ENCODE peak calls at places on chromosomes 3 and 15, in four cellular contexts. J is psoas muscle, H is Karpas-422, T is MM.1S. O is an unnamed sample. For H3K4me1, the result is how much of the 10 kb centered on the place peaks cover.

GRCh38 chr15:85316244-85316934 is 64.0 kb upstream of the AKAP13 start:
- DNase-seq in J (no peak), H (no peak), T (no peak), O (no peak)

GRCh38 chr15:59294961-59295741 is 77.5 kb downstream of the MYO1E start:
- DNase-seq in J (no peak), H (no peak), T (no peak), O (no peak)

GRCh38 chr3:8742921-8743605 is 9.5 kb downstream of the CAV3 start:
- DNase-seq in J (peak), H (no peak), T (no peak), O (no peak)

GRCh38 chr15:33256874-33257273 is 53.9 kb upstream of the RYR3 start:
- DNase-seq in J (no peak), H (no peak), T (no peak), O (no peak)

GRCh38 chr3:116140100-116140689 is 305.1 kb downstream of the LSAMP start:
- DNase-seq in J (no peak), H (peak), T (peak), O (no peak)

GRCh38 chr3:172034786-172035685 is 4.3 kb upstream of the FNDC3B start:
- DNase-seq in J (no peak), H (peak), T (peak), O (no peak)

GRCh38 chr15:73375012-73375411 is 6.3 kb upstream of the HCN4 start:
- DNase-seq in J (no peak), H (no peak), T (no peak), O (no peak)

GRCh38 chr3:122619040-122619439 is 41.6 kb downstream of the PARP15 start:
- DNase-seq in J (no peak), H (no peak), T (no peak), O (no peak)

GRCh38 chr3:100437879-100438622 is 36.7 kb downstream of the LNP1 start:
- DNase-seq in J (no peak), H (no peak), T (no peak), O (no peak)

GRCh38 chr15:62656071-62656470 is 386.5 kb upstream of the TPM1 start:
- DNase-seq in J (no peak), H (no peak), T (no peak), O (no peak)

GRCh38 chr3:112074616-112075497 is 11.3 kb upstream of the C3orf52 start:
- DNase-seq in J (no peak), H (no peak), T (peak), O (peak)

GRCh38 chr3:127629462-127630403 is 748 bp downstream of the PODXL2 start:
- DNase-seq in J (no peak), H (peak), T (no peak), O (peak)

GRCh38 chr15:70195171-70195807 is 97.6 kb upstream of the TLE3 start:
- DNase-seq in J (no peak), H (peak), T (no peak), O (no peak)

GRCh38 chr15:92805080-92805708 is 94.9 kb upstream of the CHD2 start:
- DNase-seq in J (no peak), H (no peak), T (no peak), O (no peak)

GRCh38 chr3:178703268-178703975 is 167.2 kb downstream of the KCNMB2 start:
- DNase-seq in J (no peak), H (no peak), T (no peak), O (no peak)

GRCh38 chr3:15382405-15382923 is 44.9 kb downstream of the METTL6 start:
- DNase-seq in J (no peak), H (no peak), T (no peak), O (no peak)

GRCh38 chr3:176867681-176868663 is 329.3 kb downstream of the TBL1XR1 start:
- DNase-seq in J (no peak), H (no peak), T (peak), O (peak)

GRCh38 chr3:131819656-131820055 is 215.2 kb downstream of the CPNE4 start:
- DNase-seq in J (no peak), H (no peak), T (no peak), O (peak)

GRCh38 chr15:58880320-58880719 is 53.2 kb downstream of the SLTM start:
- DNase-seq in J (no peak), H (no peak), T (no peak), O (no peak)

GRCh38 chr15:80745888-80746287 is 33.3 kb upstream of the CEMIP start:
- DNase-seq in J (no peak), H (no peak), T (no peak), O (no peak)
- H3K4me1 ChIP-seq in J (under half), H (under half), T (under half), O (half or more)

DNA sequence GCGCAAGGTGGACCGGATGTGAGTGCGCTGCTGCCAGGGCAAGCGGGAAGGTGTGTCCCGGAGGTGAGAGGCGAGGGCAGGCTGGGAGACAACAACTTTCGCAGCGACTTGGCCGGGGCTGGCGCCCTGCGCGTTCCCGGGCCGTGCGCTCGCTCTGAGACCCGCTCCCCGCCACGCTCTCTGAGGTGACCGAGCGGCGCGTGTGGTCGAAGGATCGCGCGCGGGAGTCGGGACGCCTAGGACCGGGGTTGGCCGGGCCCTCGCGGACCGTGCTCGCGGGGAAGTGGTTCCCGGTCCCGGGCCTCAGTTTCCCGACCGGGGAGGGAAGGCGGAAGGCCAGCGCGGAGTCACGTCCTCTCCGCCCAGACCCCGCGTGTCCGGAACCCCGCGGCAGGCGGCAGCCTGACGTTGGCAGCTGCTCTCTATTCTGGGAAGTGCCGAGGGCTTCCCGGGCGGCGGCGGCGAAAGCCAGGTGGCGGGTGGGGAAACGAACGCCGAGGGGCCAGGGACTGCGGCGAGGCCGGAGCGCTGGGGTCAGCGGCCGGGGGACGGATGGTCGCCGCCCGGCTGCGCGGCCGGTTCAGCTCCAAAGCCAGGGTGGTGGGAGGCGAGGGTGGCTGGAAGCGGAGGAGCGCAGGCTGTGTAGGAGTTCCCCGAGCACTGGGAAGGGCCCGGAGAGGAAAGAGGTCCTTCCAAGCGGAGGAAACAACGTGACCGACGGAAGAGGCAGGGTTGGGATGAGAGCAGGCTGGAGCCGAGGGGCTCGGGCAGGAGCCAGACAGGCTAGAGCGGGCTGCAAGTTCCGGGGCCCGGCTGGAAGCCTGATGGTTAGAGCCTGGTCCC is 1.0 kb upstream of the IGF2BP2 start:
- DNase-seq in J (peak), H (no peak), T (peak), O (peak)
- H3K4me3 ChIP-seq in J (peak), H (no peak), T (peak), O (peak)

GRCh38 chr3:72015463-72015862 is 230.5 kb upstream of the PROK2 start:
- DNase-seq in J (no peak), H (no peak), T (no peak), O (no peak)
- H3K4me1 ChIP-seq in J (under half), H (under half), T (under half), O (under half)

GRCh38 chr3:197376735-197377555 is 78.5 kb upstream of the DLG1 start:
- DNase-seq in J (no peak), H (no peak), T (no peak), O (no peak)
- H3K4me3 ChIP-seq in J (no peak), H (no peak), T (no peak), O (no peak)

GRCh38 chr3:124619887-124620599 is 110.2 kb upstream of the UMPS start:
- DNase-seq in J (no peak), H (no peak), T (peak), O (no peak)

GRCh38 chr3:124617177-124617576 is 113.1 kb upstream of the UMPS start:
- DNase-seq in J (no peak), H (no peak), T (no peak), O (no peak)

GRCh38 chr3:124625084-124625483 is 105.2 kb upstream of the UMPS start:
- DNase-seq in J (no peak), H (no peak), T (no peak), O (no peak)

GRCh38 chr3:124621498-124621897 is 108.8 kb upstream of the UMPS start:
- DNase-seq in J (no peak), H (no peak), T (no peak), O (no peak)

GRCh38 chr3:124620600-124621063 is 109.6 kb upstream of the UMPS start:
- DNase-seq in J (no peak), H (no peak), T (peak), O (no peak)
- H3K4me1 ChIP-seq in J (under half), H (under half), T (under half), O (under half)

O was measured in left lung.